ENCODE peak calls at places on chromosomes 11 and 22, in nine cellular contexts. A is naive thymus-derived CD4-positive, alpha-beta T cell; U is iris pigment epithelial cell; D is heart left ventricle; B is neural progenitor cell; L is EL; F is T-helper 9 cell; O is lung microvascular endothelial cell; Z is skeletal muscle cell. E is an unnamed sample.

GRCh38 chr22:45225732-45226560 is 14.7 kb downstream of the KIAA0930 start:
- DNase-seq in A (no peak), U (peak), D (no peak), B (no peak), L (no peak), F (no peak), O (no peak), Z (no peak), E (no peak)

GRCh38 chr11:61912991-61913698 is 4.2 kb downstream of the RAB3IL1 start:
- DNase-seq in A (no peak), U (no peak), D (peak), B (no peak), L (no peak), F (no peak), O (no peak), Z (no peak), E (no peak)

GRCh38 chr11:6413791-6414231 is 5.1 kb downstream of the APBB1 start:
- DNase-seq in A (peak), U (no peak), D (no peak), B (no peak), L (no peak), F (peak), O (no peak), Z (no peak), E (no peak)

GRCh38 chr11:13423372-13423771 is 39.6 kb downstream of the BTBD10 start:
- DNase-seq in A (no peak), U (peak), D (no peak), B (no peak), L (no peak), F (no peak), O (no peak), Z (no peak), E (no peak)

GRCh38 chr11:80163441-80163840 is 722.6 kb upstream of the TENM4 start:
- DNase-seq in A (no peak), U (no peak), D (no peak), B (no peak), L (peak), F (no peak), O (no peak), Z (no peak), E (no peak)

GRCh38 chr11:76888989-76889388 is 28.3 kb downstream of the ACER3 start:
- DNase-seq in A (no peak), U (peak), D (no peak), B (no peak), L (no peak), F (no peak), O (no peak), Z (no peak), E (no peak)

GRCh38 chr11:87473174-87473573 is 435.4 kb downstream of the TMEM135 start:
- DNase-seq in A (no peak), U (peak), D (no peak), B (no peak), L (peak), F (no peak), O (no peak), Z (peak), E (peak)

GRCh38 chr11:112504056-112504455 is 243.4 kb upstream of the PLET1 start:
- DNase-seq in A (no peak), U (peak), D (no peak), B (no peak), L (peak), F (no peak), O (no peak), Z (no peak), E (peak)

GRCh38 chr11:72668645-72669347 is 5.4 kb downstream of the PDE2A start:
- DNase-seq in A (no peak), U (no peak), D (no peak), B (peak), L (no peak), F (no peak), O (no peak), Z (no peak), E (no peak)

GRCh38 chr11:65776710-65777141 is 4.0 kb downstream of the AP5B1 start:
- DNase-seq in A (no peak), U (no peak), D (no peak), B (no peak), L (no peak), F (no peak), O (no peak), Z (no peak), E (no peak)

GRCh38 chr11:65524747-65525658 is at the start of gene SCYL1:
- DNase-seq in A (peak), U (peak), D (peak), B (peak), L (peak), F (peak), O (peak), Z (no peak), E (peak)

GRCh38 chr11:32888805-32889204 is 3.8 kb upstream of the QSER1 start:
- DNase-seq in A (no peak), U (peak), D (no peak), B (no peak), L (peak), F (no peak), O (no peak), Z (peak), E (peak)

GRCh38 chr11:66892926-66893325 is 36.1 kb downstream of the LRFN4 start:
- DNase-seq in A (no peak), U (no peak), D (no peak), B (no peak), L (peak), F (no peak), O (no peak), Z (no peak), E (peak)

GRCh38 chr11:3152471-3153110 is 12.5 kb downstream of the OSBPL5 start:
- DNase-seq in A (no peak), U (peak), D (peak), B (no peak), L (peak), F (no peak), O (no peak), Z (no peak), E (no peak)

GRCh38 chr11:103396237-103396636 is 287.0 kb downstream of the DYNC2H1 start:
- DNase-seq in A (no peak), U (peak), D (no peak), B (no peak), L (no peak), F (no peak), O (no peak), Z (no peak), E (peak)

GRCh38 chr11:75189911-75190310 is 39.0 kb downstream of the SLCO2B1 start:
- DNase-seq in A (no peak), U (no peak), D (no peak), B (no peak), L (peak), F (no peak), O (no peak), Z (no peak), E (peak)

GRCh38 chr22:17436981-17437410 is 67.7 kb downstream of the CECR2 start:
- DNase-seq in A (no peak), U (no peak), D (peak), B (peak), L (no peak), F (no peak), O (no peak), Z (no peak), E (no peak)

GRCh38 chr11:15903246-15903645 is 453.1 kb downstream of the SOX6 start:
- DNase-seq in A (no peak), U (no peak), D (no peak), B (no peak), L (peak), F (no peak), O (no peak), Z (no peak), E (no peak)

GRCh38 chr11:70225629-70226582 is 22.8 kb downstream of the FADD start:
- DNase-seq in A (no peak), U (no peak), D (no peak), B (no peak), L (no peak), F (no peak), O (no peak), Z (no peak), E (no peak)

GRCh38 chr11:76978239-76978638 is 56.0 kb upstream of the B3GNT6 start:
- DNase-seq in A (no peak), U (no peak), D (no peak), B (no peak), L (no peak), F (no peak), O (no peak), Z (no peak), E (no peak)

GRCh38 chr11:9230291-9230690 is 34.9 kb downstream of the DENND5A start:
- DNase-seq in A (no peak), U (peak), D (no peak), B (no peak), L (peak), F (no peak), O (no peak), Z (no peak), E (no peak)

E was measured in HCEC 1CT.